ENCODE peak calls at places on chromosome X, in seven cellular contexts. B is aorta, Y is MG63, P is body of pancreas, H is lung, T is spleen, Q is A673. G is an unnamed sample. For H3K36me3 and H3K9me3, the result is how much of the 10 kb centered on the place peaks cover.

GRCh38 chrX:9440116-9440844 is 24.6 kb upstream of the TBL1X start:
- DNase-seq in Q (no peak), Y (no peak), H (no peak), P (no peak), T (no peak), B (no peak), G (no peak)

GRCh38 chrX:137858106-137858505 is 292.2 kb downstream of the ZIC3 start:
- DNase-seq in Y (no peak), H (no peak), P (no peak), T (no peak), Q (no peak), B (no peak), G (no peak)

GRCh38 chrX:47573334-47574095 is 8.7 kb upstream of the TIMP1 start:
- DNase-seq in T (no peak), H (no peak), B (peak), P (no peak), Y (peak), Q (no peak), G (no peak)

GRCh38 chrX:139826065-139827044 is 106.5 kb downstream of the ATP11C start:
- DNase-seq in P (no peak), Y (peak), H (no peak), Q (peak), T (no peak), B (no peak), G (no peak)

GRCh38 chrX:15465896-15466651 is 27.1 kb downstream of the PIR start:
- DNase-seq in B (no peak), H (no peak), T (no peak), Q (peak), Y (no peak), P (no peak), G (no peak)

GRCh38 chrX:138872537-138872936 is 161.0 kb upstream of the FGF13 start:
- DNase-seq in B (no peak), Y (no peak), H (no peak), T (no peak), Q (no peak), P (no peak), G (no peak)

GRCh38 chrX:122703762-122704161 is 480.3 kb upstream of the GRIA3 start:
- DNase-seq in T (no peak), H (no peak), B (no peak), P (no peak), Q (no peak), Y (no peak), G (peak)

GRCh38 chrX:15906544-15906943 is 51.9 kb upstream of the AP1S2 start:
- DNase-seq in P (no peak), B (no peak), Q (no peak), H (no peak), T (no peak), Y (no peak), G (no peak)

GRCh38 chrX:38887222-38887621 is 86.0 kb downstream of the MID1IP1 start:
- DNase-seq in B (no peak), Q (no peak), P (no peak), Y (no peak), H (no peak), T (no peak), G (no peak)

DNA sequence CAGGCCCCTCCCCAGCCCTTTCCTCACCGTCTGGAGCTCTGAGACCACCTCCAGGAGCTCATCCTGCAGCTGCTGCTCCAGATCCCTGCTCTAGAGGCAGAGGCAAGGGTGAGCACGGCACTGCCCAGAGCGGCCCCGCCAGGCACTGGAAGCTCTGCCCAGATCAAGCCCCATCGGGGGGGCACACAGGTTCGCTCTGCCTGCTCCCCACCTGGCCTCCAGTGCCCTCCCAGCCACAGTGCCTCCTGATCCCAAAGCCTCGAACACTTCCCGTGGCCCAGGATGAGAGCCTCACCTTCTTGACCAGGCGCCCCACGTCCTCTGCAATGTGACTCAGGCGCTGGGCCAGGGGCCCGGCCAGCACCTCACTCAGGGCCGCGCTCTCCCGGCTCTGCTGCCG is 5.0 kb downstream of the ARHGAP4 start:
- DNase-seq in B (peak), H (no peak), P (no peak), T (no peak), Y (no peak), Q (no peak), G (no peak)
- H3K4me3 ChIP-seq in B (no peak), H (no peak), P (no peak), T (no peak), Y (no peak), Q (no peak), G (peak)

GRCh38 chrX:48997455-48997854 is 4.6 kb downstream of the GRIPAP1 start:
- DNase-seq in Y (no peak), P (no peak), B (no peak), Q (no peak), T (no peak), H (no peak), G (no peak)

GRCh38 chrX:48999030-48999429 is 3.0 kb downstream of the GRIPAP1 start:
- DNase-seq in B (no peak), Q (no peak), P (no peak), T (no peak), H (no peak), Y (no peak), G (no peak)

GRCh38 chrX:48996969-48997368 is 5.1 kb downstream of the GRIPAP1 start:
- DNase-seq in Y (no peak), Q (no peak), B (no peak), T (no peak), P (no peak), H (no peak), G (peak)

GRCh38 chrX:48998391-48998790 is 3.7 kb downstream of the GRIPAP1 start:
- DNase-seq in Q (no peak), Y (no peak), H (no peak), P (no peak), B (no peak), T (peak), G (no peak)

GRCh38 chrX:48997865-48998264 is 4.2 kb downstream of the GRIPAP1 start:
- DNase-seq in B (no peak), H (no peak), Q (no peak), T (peak), P (no peak), Y (no peak), G (no peak)
- H3K36me3 ChIP-seq in B (under half), H (under half), Q (under half), T (half or more), P (under half), Y (under half), G (under half)

GRCh38 chrX:55379396-55379795 is 72.5 kb upstream of the MAGEH1 start:
- DNase-seq in H (no peak), Q (no peak), B (no peak), P (no peak), Y (no peak), T (no peak), G (no peak)
- H3K9me3 ChIP-seq in H (under half), Q (under half), B (under half), P (under half), Y (under half), T (under half), G (under half)

GRCh38 chrX:118978451-118978850 is 4.0 kb downstream of the LONRF3 start:
- DNase-seq in T (no peak), Q (no peak), P (no peak), B (no peak), Y (no peak), H (no peak), G (no peak)

GRCh38 chrX:118975831-118976598 is 1.6 kb downstream of the LONRF3 start:
- DNase-seq in Y (peak), B (peak), T (peak), Q (peak), P (peak), H (peak), G (peak)

GRCh38 chrX:118974908-118975671 is 672 bp downstream of the LONRF3 start:
- DNase-seq in P (peak), T (peak), Q (peak), H (peak), B (peak), Y (peak), G (peak)

GRCh38 chrX:118977424-118977823 is 3.0 kb downstream of the LONRF3 start:
- DNase-seq in Q (no peak), B (no peak), T (no peak), H (no peak), Y (no peak), P (no peak), G (no peak)

DNA sequence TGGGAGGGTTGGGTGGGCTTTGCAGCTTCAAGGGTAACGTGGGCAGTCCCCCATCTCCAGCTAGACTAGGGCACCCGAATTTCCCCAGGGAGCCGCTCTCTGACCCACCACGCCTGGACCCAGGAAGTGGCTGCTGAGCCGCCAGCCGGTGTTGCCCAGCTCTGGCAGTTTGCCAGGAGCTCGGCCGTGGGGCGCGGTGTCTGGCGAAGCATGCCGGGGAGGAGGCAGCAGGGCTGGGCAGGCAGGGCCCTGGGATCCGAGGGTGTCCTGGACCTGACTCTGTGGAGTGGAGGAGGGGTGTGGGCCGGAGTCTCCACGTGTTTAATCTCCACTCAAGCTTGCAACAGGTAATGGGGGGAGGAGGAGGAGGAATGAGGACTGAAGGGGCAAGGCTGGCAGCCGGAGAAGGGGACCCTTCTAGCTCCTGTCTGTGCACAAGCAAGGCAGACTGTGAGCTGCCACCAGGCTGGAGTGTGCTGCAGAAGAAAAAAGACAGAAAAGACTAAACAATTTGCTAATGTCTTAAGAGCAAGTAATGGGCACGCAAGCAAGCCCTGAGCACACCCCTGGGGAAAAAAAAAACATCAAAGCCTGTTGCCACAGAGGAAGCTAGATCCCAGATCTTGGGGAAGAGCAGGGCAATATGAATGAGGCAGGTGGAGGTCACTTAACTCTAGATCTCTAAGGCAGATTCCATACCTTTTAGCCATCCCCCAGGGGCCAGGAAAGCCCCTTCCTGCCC is 2.4 kb downstream of the LONRF3 start:
- DNase-seq in Y (peak), Q (peak), H (peak), T (peak), P (peak), B (peak), G (peak)
- H3K4me3 ChIP-seq in Y (no peak), Q (no peak), H (peak), T (peak), P (no peak), B (peak), G (peak)

GRCh38 chrX:71565634-71566033 is 12.6 kb upstream of the GCNA start:
- DNase-seq in Y (no peak), B (no peak), H (no peak), T (no peak), P (no peak), Q (no peak), G (no peak)

GRCh38 chrX:71558920-71559319 is 19.3 kb upstream of the GCNA start:
- DNase-seq in Q (no peak), T (no peak), P (no peak), B (no peak), Y (no peak), H (no peak), G (no peak)

GRCh38 chrX:71563921-71564320 is 14.3 kb upstream of the GCNA start:
- DNase-seq in P (no peak), Q (no peak), B (no peak), H (no peak), T (no peak), Y (no peak), G (no peak)
- H3K36me3 ChIP-seq in P (under half), Q (half or more), B (under half), H (under half), T (half or more), Y (half or more), G (half or more)

GRCh38 chrX:13151806-13152510 is 107.5 kb upstream of the FAM9C start:
- DNase-seq in H (no peak), B (no peak), Q (no peak), T (no peak), P (no peak), Y (no peak), G (no peak)
- H3K9me3 ChIP-seq in H (under half), B (under half), Q (under half), T (under half), P (under half), Y (under half), G (under half)

DNA sequence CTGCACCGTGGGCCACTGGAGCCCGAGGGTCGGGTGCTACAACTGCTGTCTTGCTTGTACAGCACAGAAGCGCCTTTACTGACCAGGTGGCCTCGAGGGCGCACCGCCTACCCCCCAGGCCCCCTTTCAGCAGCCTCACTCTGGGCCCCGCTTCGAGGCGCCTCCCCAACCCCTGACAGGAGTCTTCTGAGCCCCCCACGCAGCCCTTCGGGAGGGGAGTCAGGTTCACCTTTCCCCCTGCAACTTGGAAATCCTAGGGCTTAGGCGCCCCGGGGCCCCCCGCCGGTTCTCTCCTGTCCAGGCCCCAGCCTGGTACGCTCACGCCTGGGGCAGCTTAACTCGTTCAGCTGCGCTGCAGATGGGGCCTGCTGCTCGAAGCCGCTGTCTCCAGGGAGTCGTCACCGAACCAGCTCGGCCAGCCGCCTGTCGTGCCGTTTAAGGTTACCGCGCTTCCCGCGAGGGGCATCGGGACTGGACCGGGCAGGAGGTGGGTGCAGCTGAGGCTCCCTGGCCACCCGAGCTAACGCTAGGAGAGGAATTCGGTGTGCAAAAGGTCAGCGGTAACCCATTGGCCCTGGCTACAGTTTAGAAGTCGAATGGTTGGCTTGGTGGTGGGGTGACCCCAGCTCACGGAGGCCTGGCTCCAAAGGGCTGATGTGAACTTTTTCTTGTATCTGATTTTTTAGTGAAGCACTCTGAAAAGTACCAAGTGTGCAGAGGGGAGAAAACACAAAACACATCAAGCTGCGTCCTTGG is 58.9 kb upstream of the BCOR start:
- DNase-seq in H (no peak), Q (no peak), P (no peak), T (no peak), B (peak), Y (no peak), G (no peak)
- H3K4me3 ChIP-seq in H (no peak), Q (no peak), P (no peak), T (no peak), B (no peak), Y (no peak), G (no peak)

GRCh38 chrX:18436017-18436416 is 10.6 kb downstream of the CDKL5 start:
- DNase-seq in P (no peak), Q (no peak), T (no peak), H (no peak), B (no peak), Y (no peak), G (no peak)
- H3K36me3 ChIP-seq in P (under half), Q (under half), T (under half), H (under half), B (under half), Y (under half), G (under half)